ENCODE peak calls at places on chromosomes 5 and 9, in seven cellular contexts. Q, F, D, X, C, G and R are unnamed samples.

GRCh38 chr9:92404031-92404430 is 347 bp downstream of the OGN start:
- DNase-seq in D (no peak), C (no peak), F (no peak), Q (no peak), X (no peak), G (no peak), R (no peak)

GRCh38 chr5:115842089-115842881 is 550 bp downstream of the AP3S1 start:
- DNase-seq in Q (no peak), X (no peak), C (peak), G (peak), D (no peak), F (no peak), R (peak)

GRCh38 chr5:76155536-76155935 is 72.4 kb downstream of the SV2C start:
- DNase-seq in C (no peak), G (no peak), F (no peak), Q (no peak), D (no peak), X (no peak), R (no peak)

GRCh38 chr5:125058185-125058826 is 311.9 kb upstream of the ZNF608 start:
- DNase-seq in F (no peak), Q (no peak), X (peak), C (no peak), G (no peak), D (no peak), R (no peak)

GRCh38 chr5:124901081-124901480 is 154.6 kb upstream of the ZNF608 start:
- DNase-seq in D (no peak), C (no peak), F (no peak), Q (no peak), G (no peak), X (no peak), R (no peak)

GRCh38 chr5:167814828-167815227 is 476.6 kb upstream of the WWC1 start:
- DNase-seq in X (peak), C (no peak), Q (no peak), D (no peak), G (peak), F (no peak), R (peak)

GRCh38 chr9:19229725-19230355 is 653 bp upstream of the DENND4C start:
- DNase-seq in D (peak), Q (no peak), C (peak), X (peak), G (peak), F (peak), R (no peak)

GRCh38 chr9:22354699-22355384 is 91.8 kb upstream of the DMRTA1 start:
- DNase-seq in X (no peak), C (no peak), F (no peak), D (no peak), Q (no peak), G (no peak), R (no peak)

GRCh38 chr9:37988041-37988440 is 81.0 kb downstream of the SHB start:
- DNase-seq in F (no peak), G (no peak), X (no peak), D (no peak), C (no peak), Q (no peak), R (no peak)

GRCh38 chr9:81264516-81264915 is 424.8 kb downstream of the TLE1 start:
- DNase-seq in G (peak), Q (no peak), X (peak), F (no peak), D (no peak), C (no peak), R (no peak)

GRCh38 chr9:127283917-127284316 is 19.3 kb downstream of the GARNL3 start:
- DNase-seq in X (peak), D (no peak), F (no peak), G (no peak), C (peak), Q (no peak), R (peak)

GRCh38 chr5:126450388-126450787 is 27.2 kb downstream of the GRAMD2B start:
- DNase-seq in D (no peak), G (no peak), F (no peak), C (no peak), X (no peak), Q (no peak), R (no peak)

GRCh38 chr5:107277485-107278040 is 393.2 kb downstream of the EFNA5 start:
- DNase-seq in Q (no peak), C (no peak), D (no peak), X (no peak), F (no peak), G (no peak), R (no peak)

GRCh38 chr5:110702704-110703103 is 23.8 kb downstream of the TMEM232 start:
- DNase-seq in G (no peak), Q (no peak), C (no peak), X (peak), F (no peak), D (no peak), R (no peak)

GRCh38 chr5:169696621-169697517 is 59.8 kb downstream of the DOCK2 start:
- DNase-seq in D (no peak), F (no peak), Q (no peak), G (no peak), C (no peak), X (no peak), R (peak)

GRCh38 chr5:41835625-41836024 is 34.6 kb downstream of the OXCT1 start:
- DNase-seq in Q (no peak), X (peak), G (peak), F (no peak), C (no peak), D (no peak), R (peak)

GRCh38 chr5:134549714-134550113 is 24.2 kb downstream of the JADE2 start:
- DNase-seq in X (peak), C (no peak), Q (no peak), G (no peak), D (no peak), F (no peak), R (peak)

GRCh38 chr9:108386859-108387384 is 468.9 kb downstream of the ACTL7B start:
- DNase-seq in G (no peak), X (peak), C (no peak), F (no peak), Q (no peak), D (no peak), R (peak)